ENCODE peak calls at places on chromosome 7, in ten cellular contexts. W is CD4-positive, CD25-positive, alpha-beta regulatory T cell; X is SK-N-SH; V is ovary; Z is right lobe of liver; Y is left ventricle myocardium inferior; L is neural progenitor cell; N is cardiac muscle cell; C is testis; F is GM12878. Q is an unnamed sample.

GRCh38 chr7:119895320-119895719 is 377.7 kb upstream of the KCND2 start:
- DNase-seq in W (no peak), X (no peak), V (no peak), Z (no peak), Y (no peak), L (no peak), N (no peak), C (no peak), F (no peak), Q (no peak)

GRCh38 chr7:78620931-78621330 is 822.4 kb downstream of the PHTF2 start:
- DNase-seq in W (peak; percentile 1), X (no peak), V (no peak), Z (no peak), Y (no peak), L (peak; percentile 78), N (peak; percentile 70), C (no peak), F (no peak), Q (no peak)

GRCh38 chr7:51613911-51614344 is 297.3 kb upstream of the COBL start:
- DNase-seq in W (no peak), X (no peak), V (no peak), Z (no peak), Y (no peak), L (no peak), N (no peak), C (peak; percentile 51), F (no peak), Q (no peak)

GRCh38 chr7:116802784-116803183 is 59.6 kb upstream of the CAPZA2 start:
- DNase-seq in W (peak; percentile 55), X (peak; percentile 33), V (no peak), Z (no peak), Y (no peak), L (peak; percentile 48), N (peak; percentile 42), C (peak; percentile 25), F (no peak), Q (no peak)

GRCh38 chr7:151725844-151726770 is 150.8 kb downstream of the PRKAG2 start:
- DNase-seq in W (no peak), X (no peak), V (no peak), Z (peak; percentile 25), Y (no peak), L (no peak), N (peak; percentile 73), C (no peak), F (no peak), Q (peak; percentile 52)

GRCh38 chr7:110358028-110358427 is 732.9 kb upstream of the LRRN3 start:
- DNase-seq in W (no peak), X (no peak), V (no peak), Z (no peak), Y (no peak), L (no peak), N (no peak), C (no peak), F (no peak), Q (no peak)

GRCh38 chr7:105713488-105714465 is 132.5 kb upstream of the EFCAB10 start:
- DNase-seq in W (no peak), X (no peak), V (no peak), Z (no peak), Y (no peak), L (no peak), N (no peak), C (no peak), F (no peak), Q (no peak)

GRCh38 chr7:100686201-100686821 is 7.7 kb downstream of the GIGYF1 start:
- DNase-seq in W (no peak), X (peak; percentile 41), V (no peak), Z (peak; percentile 53), Y (no peak), L (no peak), N (no peak), C (peak; percentile 51), F (no peak), Q (no peak)

GRCh38 chr7:51255536-51256243 is 60.9 kb downstream of the COBL start:
- DNase-seq in W (no peak), X (no peak), V (no peak), Z (no peak), Y (no peak), L (peak; percentile 34), N (no peak), C (no peak), F (no peak), Q (no peak)

GRCh38 chr7:13989138-13989943 is at the start of gene ETV1:
- DNase-seq in W (no peak), X (peak; percentile 76), V (no peak), Z (peak; percentile 79), Y (peak; percentile 63), L (peak; percentile 96), N (peak; percentile 94), C (peak; percentile 82), F (no peak), Q (peak; percentile 69)

GRCh38 chr7:7768977-7769376 is 50.6 kb upstream of the RPA3 start:
- DNase-seq in W (no peak), X (peak; percentile 31), V (no peak), Z (no peak), Y (no peak), L (no peak), N (no peak), C (no peak), F (no peak), Q (no peak)

DNA sequence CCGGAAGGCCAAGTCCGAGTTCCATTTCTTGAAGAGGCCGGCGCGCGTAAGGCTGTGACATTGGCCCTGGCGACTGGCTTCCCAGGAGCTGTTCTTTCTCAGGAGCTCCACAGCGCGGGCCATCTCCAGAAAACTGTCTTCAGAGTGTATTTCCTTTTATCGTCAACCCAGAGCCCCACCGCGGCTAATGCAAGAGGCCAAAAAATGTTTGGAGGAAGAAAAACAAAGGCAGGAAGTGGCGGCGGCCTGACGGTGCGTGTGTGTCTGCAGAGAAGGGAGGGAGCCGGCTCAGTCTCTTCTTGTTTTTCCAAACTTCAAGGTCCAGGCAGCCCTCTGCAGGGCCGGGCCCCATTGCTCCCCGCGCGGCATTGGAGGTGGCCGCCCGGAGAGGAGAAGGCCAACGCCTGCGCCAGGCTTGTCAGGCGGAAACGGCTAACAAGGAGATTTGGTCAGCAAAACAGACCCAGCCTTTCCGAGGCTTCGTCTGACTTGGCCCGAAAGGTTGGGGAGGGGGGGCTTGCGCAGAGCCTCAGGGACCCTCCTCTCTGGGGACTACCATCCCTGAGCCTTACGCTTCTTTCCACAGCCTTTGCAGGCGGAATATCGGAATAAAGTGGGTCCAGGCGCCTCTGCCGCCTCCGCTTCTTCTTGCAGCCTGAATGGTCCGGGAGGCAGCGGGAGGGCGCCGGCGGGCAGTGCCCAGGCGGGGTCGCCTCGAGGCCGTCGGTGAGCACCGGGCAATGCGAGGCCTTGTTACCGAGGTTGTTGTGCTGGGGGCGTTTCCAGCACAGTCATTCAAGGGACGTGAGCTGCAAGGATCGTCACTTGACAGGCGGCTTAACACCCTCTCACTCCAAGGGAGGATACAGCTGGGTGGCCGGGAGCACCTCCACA is 3.9 kb upstream of the HOXA11 start:
- DNase-seq in W (peak; percentile 69), X (no peak), V (no peak), Z (peak; percentile 52), Y (no peak), L (no peak), N (no peak), C (no peak), F (no peak), Q (no peak)
- H3K4me3 ChIP-seq in W (no peak overlapping the region), X (no peak overlapping the region), V (peak overlapping the region; percentile 39), Z (no peak overlapping the region), Y (peak overlapping the region; percentile 50), L (no peak overlapping the region), N (peak overlapping the region; percentile 10), C (no peak overlapping the region), F (no peak overlapping the region), Q (peak overlapping the region; percentile 16)

GRCh38 chr7:108004220-108005142 is 1.5 kb upstream of the LAMB1 start:
- DNase-seq in W (no peak), X (no peak), V (no peak), Z (no peak), Y (no peak), L (peak; percentile 39), N (peak; percentile 28), C (no peak), F (no peak), Q (no peak)
- H3K4me1 ChIP-seq in W (peaks cover 17% of the 10 kb centered on the region), X (peaks cover 29% of the 10 kb centered on the region), V (no peaks in the 10 kb centered on the region), Z (no peaks in the 10 kb centered on the region), Y (peaks cover 58% of the 10 kb centered on the region), L (peaks cover 16% of the 10 kb centered on the region), N (peaks cover 14% of the 10 kb centered on the region), C (peaks cover 3% of the 10 kb centered on the region), F (no peaks in the 10 kb centered on the region), Q (peaks cover 40% of the 10 kb centered on the region)

GRCh38 chr7:2710901-2711551 is 23.0 kb downstream of the AMZ1 start:
- DNase-seq in W (peak; percentile 90), X (no peak), V (no peak), Z (no peak), Y (no peak), L (no peak), N (no peak), C (no peak), F (peak; percentile 57), Q (no peak)

GRCh38 chr7:2709553-2710165 is 21.7 kb downstream of the AMZ1 start:
- DNase-seq in W (peak; percentile 93), X (peak; percentile 62), V (peak; percentile 33), Z (peak; percentile 79), Y (peak; percentile 57), L (peak; percentile 88), N (peak; percentile 75), C (no peak), F (peak; percentile 61), Q (peak; percentile 67)

GRCh38 chr7:2711895-2712675 is 24.1 kb downstream of the AMZ1 start:
- DNase-seq in W (no peak), X (no peak), V (no peak), Z (no peak), Y (no peak), L (no peak), N (peak; percentile 55), C (no peak), F (no peak), Q (no peak)

GRCh38 chr7:2708547-2709310 is 20.7 kb downstream of the AMZ1 start:
- DNase-seq in W (no peak), X (no peak), V (no peak), Z (no peak), Y (no peak), L (no peak), N (no peak), C (no peak), F (no peak), Q (no peak)

DNA sequence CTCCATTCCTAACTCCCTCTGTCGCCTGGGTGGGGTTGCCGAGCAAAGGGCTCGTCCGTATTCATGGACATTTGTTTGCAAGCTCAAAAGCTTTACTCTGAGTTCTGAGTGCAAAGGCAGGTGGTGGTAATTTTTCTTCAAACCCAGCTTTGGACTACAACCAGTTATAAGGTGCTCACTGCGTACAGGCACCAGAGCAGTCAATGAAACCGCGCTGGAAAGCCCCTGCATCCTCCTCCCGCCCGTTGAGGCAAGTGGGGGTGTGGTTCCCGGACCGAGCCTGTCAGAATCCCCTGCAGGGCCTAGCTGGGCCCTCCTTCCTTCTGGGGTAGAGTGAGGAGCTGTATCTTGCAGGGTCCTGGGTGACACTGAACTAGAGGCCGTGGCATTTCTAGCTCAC is 22.3 kb downstream of the AMZ1 start:
- DNase-seq in W (peak; percentile 80), X (no peak), V (no peak), Z (no peak), Y (no peak), L (no peak), N (no peak), C (no peak), F (peak; percentile 74), Q (no peak)
- H3K4me3 ChIP-seq in W (peak overlapping the region; percentile 61), X (no peak overlapping the region), V (no peak overlapping the region), Z (no peak overlapping the region), Y (no peak overlapping the region), L (no peak overlapping the region), N (no peak overlapping the region), C (no peak overlapping the region), F (peak overlapping the region; percentile 56), Q (peak overlapping the region; percentile 31)

DNA sequence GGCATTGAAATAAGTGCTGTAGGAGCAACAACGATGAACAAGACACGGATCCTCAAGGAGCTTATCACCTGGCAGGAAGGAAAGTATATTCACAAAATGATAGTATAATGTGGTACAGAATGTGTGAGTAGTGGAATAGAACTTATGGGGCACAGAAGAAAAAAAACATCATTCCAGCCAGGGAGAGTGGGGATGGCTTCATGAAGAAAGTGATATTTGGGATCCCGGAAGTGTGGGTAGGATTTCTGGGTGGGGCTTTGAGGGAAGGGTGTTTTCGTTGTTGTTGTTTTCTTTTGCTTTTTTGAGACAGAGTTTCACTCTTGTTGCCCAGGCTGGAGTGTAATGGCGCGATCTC is 162.8 kb upstream of the MKLN1 start:
- DNase-seq in W (no peak), X (no peak), V (no peak), Z (no peak), Y (no peak), L (no peak), N (no peak), C (no peak), F (no peak), Q (no peak)
- H3K4me1 ChIP-seq in W (no peaks in the 10 kb centered on the region), X (peaks cover 26% of the 10 kb centered on the region), V (no peaks in the 10 kb centered on the region), Z (no peaks in the 10 kb centered on the region), Y (no peaks in the 10 kb centered on the region), L (no peaks in the 10 kb centered on the region), N (no peaks in the 10 kb centered on the region), C (no peaks in the 10 kb centered on the region), F (no peaks in the 10 kb centered on the region), Q (no peaks in the 10 kb centered on the region)